ENCODE peak calls at places on chromosomes 6 and 20, in eight cellular contexts. One of them, this sample, is unnamed.

GRCh38 chr6:24537082-24537699 is 42.4 kb downstream of the ALDH5A1 start:
- DNase-seq in Caki2: no peak
- DNase-seq in H9: no peak
- DNase-seq in left ventricle myocardium inferior: no peak
- DNase-seq in non-pigmented ciliary epithelial cell: no peak
- DNase-seq in Right ventricle myocardium superior: no peak
- DNase-seq in activated naive CD4-positive, alpha-beta T cell treated with Interleukin-2 at 50 U/mL for 16 hours: no peak
- DNase-seq in neural progenitor cell: no peak
- DNase-seq in this sample: no peak

GRCh38 chr20:58571341-58571941 is 56.2 kb upstream of the APCDD1L start:
- DNase-seq in Caki2: peak
- DNase-seq in H9: no peak
- DNase-seq in left ventricle myocardium inferior: no peak
- DNase-seq in non-pigmented ciliary epithelial cell: no peak
- DNase-seq in Right ventricle myocardium superior: no peak
- DNase-seq in activated naive CD4-positive, alpha-beta T cell treated with Interleukin-2 at 50 U/mL for 16 hours: no peak
- DNase-seq in neural progenitor cell: no peak
- DNase-seq in this sample: no peak

GRCh38 chr6:42556462-42556861 is 7.4 kb upstream of the UBR2 start:
- DNase-seq in Caki2: no peak
- DNase-seq in H9: no peak
- DNase-seq in left ventricle myocardium inferior: no peak
- DNase-seq in non-pigmented ciliary epithelial cell: no peak
- DNase-seq in Right ventricle myocardium superior: no peak
- DNase-seq in activated naive CD4-positive, alpha-beta T cell treated with Interleukin-2 at 50 U/mL for 16 hours: no peak
- DNase-seq in neural progenitor cell: no peak
- DNase-seq in this sample: no peak

GRCh38 chr20:54208492-54209044 is 681 bp downstream of the PFDN4 start:
- DNase-seq in Caki2: peak
- DNase-seq in H9: no peak
- DNase-seq in left ventricle myocardium inferior: no peak
- DNase-seq in non-pigmented ciliary epithelial cell: peak
- DNase-seq in Right ventricle myocardium superior: no peak
- DNase-seq in activated naive CD4-positive, alpha-beta T cell treated with Interleukin-2 at 50 U/mL for 16 hours: no peak
- DNase-seq in neural progenitor cell: peak
- DNase-seq in this sample: no peak

GRCh38 chr20:63873477-63873971 is 8.5 kb downstream of the TPD52L2 start:
- DNase-seq in Caki2: no peak
- DNase-seq in H9: no peak
- DNase-seq in left ventricle myocardium inferior: no peak
- DNase-seq in non-pigmented ciliary epithelial cell: peak
- DNase-seq in Right ventricle myocardium superior: peak
- DNase-seq in activated naive CD4-positive, alpha-beta T cell treated with Interleukin-2 at 50 U/mL for 16 hours: peak
- DNase-seq in neural progenitor cell: no peak
- DNase-seq in this sample: no peak

GRCh38 chr6:170134077-170135040 is 156.5 kb downstream of the DLL1 start:
- DNase-seq in Caki2: no peak
- DNase-seq in H9: no peak
- DNase-seq in left ventricle myocardium inferior: peak
- DNase-seq in non-pigmented ciliary epithelial cell: no peak
- DNase-seq in Right ventricle myocardium superior: peak
- DNase-seq in activated naive CD4-positive, alpha-beta T cell treated with Interleukin-2 at 50 U/mL for 16 hours: no peak
- DNase-seq in neural progenitor cell: peak
- DNase-seq in this sample: no peak

GRCh38 chr6:18978330-18979128 is 591.4 kb downstream of the RNF144B start:
- DNase-seq in Caki2: peak
- DNase-seq in H9: no peak
- DNase-seq in left ventricle myocardium inferior: no peak
- DNase-seq in non-pigmented ciliary epithelial cell: peak
- DNase-seq in Right ventricle myocardium superior: no peak
- DNase-seq in activated naive CD4-positive, alpha-beta T cell treated with Interleukin-2 at 50 U/mL for 16 hours: no peak
- DNase-seq in neural progenitor cell: peak
- DNase-seq in this sample: no peak

GRCh38 chr6:156617376-156617775 is 159.8 kb upstream of the ARID1B start:
- DNase-seq in Caki2: no peak
- DNase-seq in H9: no peak
- DNase-seq in left ventricle myocardium inferior: no peak
- DNase-seq in non-pigmented ciliary epithelial cell: no peak
- DNase-seq in Right ventricle myocardium superior: no peak
- DNase-seq in activated naive CD4-positive, alpha-beta T cell treated with Interleukin-2 at 50 U/mL for 16 hours: no peak
- DNase-seq in neural progenitor cell: no peak
- DNase-seq in this sample: no peak

GRCh38 chr6:107661291-107661690 is 162.8 kb downstream of the SCML4 start:
- DNase-seq in Caki2: no peak
- DNase-seq in H9: no peak
- DNase-seq in left ventricle myocardium inferior: no peak
- DNase-seq in non-pigmented ciliary epithelial cell: no peak
- DNase-seq in Right ventricle myocardium superior: no peak
- DNase-seq in activated naive CD4-positive, alpha-beta T cell treated with Interleukin-2 at 50 U/mL for 16 hours: no peak
- DNase-seq in neural progenitor cell: no peak
- DNase-seq in this sample: no peak

GRCh38 chr20:5150226-5151076 is 23.6 kb downstream of the CDS2 start:
- DNase-seq in Caki2: no peak
- DNase-seq in H9: no peak
- DNase-seq in left ventricle myocardium inferior: no peak
- DNase-seq in non-pigmented ciliary epithelial cell: no peak
- DNase-seq in Right ventricle myocardium superior: no peak
- DNase-seq in activated naive CD4-positive, alpha-beta T cell treated with Interleukin-2 at 50 U/mL for 16 hours: no peak
- DNase-seq in neural progenitor cell: no peak
- DNase-seq in this sample: no peak

GRCh38 chr20:21183722-21184121 is 57.8 kb downstream of the KIZ start:
- DNase-seq in Caki2: no peak
- DNase-seq in H9: no peak
- DNase-seq in left ventricle myocardium inferior: no peak
- DNase-seq in non-pigmented ciliary epithelial cell: no peak
- DNase-seq in Right ventricle myocardium superior: no peak
- DNase-seq in activated naive CD4-positive, alpha-beta T cell treated with Interleukin-2 at 50 U/mL for 16 hours: no peak
- DNase-seq in neural progenitor cell: no peak
- DNase-seq in this sample: no peak

GRCh38 chr6:101668496-101668895 is 275.0 kb downstream of the GRIK2 start:
- DNase-seq in Caki2: no peak
- DNase-seq in H9: no peak
- DNase-seq in left ventricle myocardium inferior: no peak
- DNase-seq in non-pigmented ciliary epithelial cell: no peak
- DNase-seq in Right ventricle myocardium superior: no peak
- DNase-seq in activated naive CD4-positive, alpha-beta T cell treated with Interleukin-2 at 50 U/mL for 16 hours: no peak
- DNase-seq in neural progenitor cell: no peak
- DNase-seq in this sample: no peak

GRCh38 chr20:32484221-32485125 is 100.7 kb downstream of the NOL4L start:
- DNase-seq in Caki2: no peak
- DNase-seq in H9: peak
- DNase-seq in left ventricle myocardium inferior: peak
- DNase-seq in non-pigmented ciliary epithelial cell: no peak
- DNase-seq in Right ventricle myocardium superior: peak
- DNase-seq in activated naive CD4-positive, alpha-beta T cell treated with Interleukin-2 at 50 U/mL for 16 hours: peak
- DNase-seq in neural progenitor cell: peak
- DNase-seq in this sample: no peak

GRCh38 chr6:73774311-73774766 is 78.3 kb downstream of the CD109 start:
- DNase-seq in Caki2: peak
- DNase-seq in H9: no peak
- DNase-seq in left ventricle myocardium inferior: peak
- DNase-seq in non-pigmented ciliary epithelial cell: peak
- DNase-seq in Right ventricle myocardium superior: peak
- DNase-seq in activated naive CD4-positive, alpha-beta T cell treated with Interleukin-2 at 50 U/mL for 16 hours: no peak
- DNase-seq in neural progenitor cell: no peak
- DNase-seq in this sample: no peak

GRCh38 chr20:60007452-60007851 is 49.2 kb downstream of the CDH26 start:
- DNase-seq in Caki2: no peak
- DNase-seq in H9: no peak
- DNase-seq in left ventricle myocardium inferior: no peak
- DNase-seq in non-pigmented ciliary epithelial cell: no peak
- DNase-seq in Right ventricle myocardium superior: no peak
- DNase-seq in activated naive CD4-positive, alpha-beta T cell treated with Interleukin-2 at 50 U/mL for 16 hours: no peak
- DNase-seq in neural progenitor cell: no peak
- DNase-seq in this sample: no peak

GRCh38 chr6:112877134-112878100 is 530.3 kb downstream of the RFPL4B start:
- DNase-seq in Caki2: peak
- DNase-seq in H9: no peak
- DNase-seq in left ventricle myocardium inferior: no peak
- DNase-seq in non-pigmented ciliary epithelial cell: peak
- DNase-seq in Right ventricle myocardium superior: no peak
- DNase-seq in activated naive CD4-positive, alpha-beta T cell treated with Interleukin-2 at 50 U/mL for 16 hours: no peak
- DNase-seq in neural progenitor cell: peak
- DNase-seq in this sample: no peak

GRCh38 chr6:2129076-2129695 is 116.2 kb downstream of the GMDS start:
- DNase-seq in Caki2: no peak
- DNase-seq in H9: no peak
- DNase-seq in left ventricle myocardium inferior: no peak
- DNase-seq in non-pigmented ciliary epithelial cell: no peak
- DNase-seq in Right ventricle myocardium superior: no peak
- DNase-seq in activated naive CD4-positive, alpha-beta T cell treated with Interleukin-2 at 50 U/mL for 16 hours: no peak
- DNase-seq in neural progenitor cell: no peak
- DNase-seq in this sample: no peak

GRCh38 chr20:53370345-53370961 is 223.2 kb downstream of the ZNF217 start:
- DNase-seq in Caki2: no peak
- DNase-seq in H9: no peak
- DNase-seq in left ventricle myocardium inferior: no peak
- DNase-seq in non-pigmented ciliary epithelial cell: no peak
- DNase-seq in Right ventricle myocardium superior: no peak
- DNase-seq in activated naive CD4-positive, alpha-beta T cell treated with Interleukin-2 at 50 U/mL for 16 hours: no peak
- DNase-seq in neural progenitor cell: no peak
- DNase-seq in this sample: no peak